ENCODE peak calls at places on chromosomes 7 and 10, in four cellular contexts. S, R, C and G are unnamed samples. For H3K27me3, the result is how much of the 10 kb centered on the place peaks cover.

GRCh38 chr7:103989200-103989784 is at the start of gene RELN:
- DNase-seq in C (peak), R (peak), S (no peak), G (peak)

GRCh38 chr10:9825491-9826018 is 1192.1 kb upstream of the CELF2 start:
- DNase-seq in C (no peak), S (no peak), R (no peak), G (peak)

GRCh38 chr7:95269640-95270039 is 54.7 kb downstream of the PON1 start:
- DNase-seq in C (no peak), S (no peak), R (no peak), G (no peak)

GRCh38 chr7:127650842-127651555 is 995 bp upstream of the SND1 start:
- DNase-seq in R (peak), C (no peak), S (no peak), G (no peak)

GRCh38 chr10:21195149-21195731 is 298.1 kb upstream of the NEBL start:
- DNase-seq in R (no peak), C (no peak), S (peak), G (no peak)

GRCh38 chr7:75856562-75856961 is 22.3 kb upstream of the RHBDD2 start:
- DNase-seq in R (no peak), S (peak), C (no peak), G (no peak)

GRCh38 chr7:69643708-69644445 is 45.6 kb downstream of the AUTS2 start:
- DNase-seq in R (peak), C (peak), S (no peak), G (peak)

GRCh38 chr7:77935652-77936348 is 137.2 kb downstream of the PHTF2 start:
- DNase-seq in S (peak), C (peak), R (no peak), G (no peak)

GRCh38 chr7:11486271-11486670 is 345.7 kb downstream of the THSD7A start:
- DNase-seq in C (peak), R (no peak), S (peak), G (no peak)

GRCh38 chr7:114700267-114700666 is 221.6 kb upstream of the MDFIC start:
- DNase-seq in R (no peak), S (no peak), C (no peak), G (no peak)

GRCh38 chr10:71836594-71836970 is 14.5 kb downstream of the PSAP start:
- DNase-seq in S (no peak), C (no peak), R (no peak), G (no peak)

GRCh38 chr10:33258951-33259350 is 75.5 kb downstream of the NRP1 start:
- DNase-seq in S (peak), R (peak), C (peak), G (peak)

GRCh38 chr7:20745716-20746115 is 41.0 kb downstream of the SP8 start:
- DNase-seq in R (peak), S (no peak), C (no peak), G (no peak)

GRCh38 chr7:20744913-20745587 is 41.6 kb downstream of the SP8 start:
- DNase-seq in S (peak), R (no peak), C (no peak), G (peak)

GRCh38 chr7:20748853-20749252 is 37.8 kb downstream of the SP8 start:
- DNase-seq in R (no peak), C (no peak), S (no peak), G (no peak)

GRCh38 chr7:20754001-20754400 is 32.7 kb downstream of the SP8 start:
- DNase-seq in S (no peak), R (no peak), C (no peak), G (no peak)

GRCh38 chr7:20749896-20750295 is 36.8 kb downstream of the SP8 start:
- DNase-seq in S (peak), R (no peak), C (no peak), G (no peak)
- H3K27me3 ChIP-seq in S (under half), R (under half), C (under half), G (under half)

DNA sequence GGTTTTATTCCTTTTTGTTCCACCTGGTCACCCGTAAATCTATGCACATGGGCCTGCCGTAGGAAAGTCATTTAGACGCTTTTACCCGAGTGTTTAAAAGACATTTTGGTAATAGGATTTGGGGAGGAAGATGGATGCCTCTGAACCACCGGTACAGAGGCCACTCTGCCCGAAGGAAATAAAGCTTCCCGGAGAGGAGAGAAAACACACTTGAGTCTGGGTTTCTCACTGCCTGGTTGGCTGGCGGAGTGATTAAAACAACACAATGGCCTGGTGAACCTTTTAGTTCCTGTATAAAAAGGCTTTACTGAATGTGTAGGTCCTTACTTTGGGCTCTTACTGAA is 807 bp downstream of the THNSL1 start:
- DNase-seq in S (peak), C (peak), R (peak), G (peak)
- TF ChIP-seq EZH2phosphoT487 in S (no peak), C (no peak), R (peak), G (no peak)

GRCh38 chr10:46070749-46071148 is 24.7 kb upstream of the MSMB start:
- DNase-seq in S (no peak), R (no peak), C (no peak), G (no peak)
- H2AFZ ChIP-seq in S (no peak), R (no peak), C (no peak), G (no peak)

GRCh38 chr10:133230387-133231195 is 574 bp downstream of the UTF1 start:
- DNase-seq in R (peak), C (no peak), S (no peak), G (peak)
- H3K27me3 ChIP-seq in R (half or more), C (half or more), S (under half), G (half or more)

GRCh38 chr10:23381298-23381697 is 36.7 kb upstream of the C10orf67 start:
- DNase-seq in S (no peak), R (no peak), C (no peak), G (no peak)

GRCh38 chr10:23383637-23384036 is 39.0 kb upstream of the C10orf67 start:
- DNase-seq in C (no peak), R (no peak), S (no peak), G (no peak)

GRCh38 chr10:23386052-23386451 is 41.5 kb upstream of the C10orf67 start:
- DNase-seq in R (no peak), S (no peak), C (no peak), G (no peak)

GRCh38 chr10:23384364-23384763 is 39.8 kb upstream of the C10orf67 start:
- DNase-seq in C (peak), R (no peak), S (peak), G (no peak)
- TF ChIP-seq EZH2phosphoT487 in C (no peak), R (no peak), S (no peak), G (no peak)

DNA sequence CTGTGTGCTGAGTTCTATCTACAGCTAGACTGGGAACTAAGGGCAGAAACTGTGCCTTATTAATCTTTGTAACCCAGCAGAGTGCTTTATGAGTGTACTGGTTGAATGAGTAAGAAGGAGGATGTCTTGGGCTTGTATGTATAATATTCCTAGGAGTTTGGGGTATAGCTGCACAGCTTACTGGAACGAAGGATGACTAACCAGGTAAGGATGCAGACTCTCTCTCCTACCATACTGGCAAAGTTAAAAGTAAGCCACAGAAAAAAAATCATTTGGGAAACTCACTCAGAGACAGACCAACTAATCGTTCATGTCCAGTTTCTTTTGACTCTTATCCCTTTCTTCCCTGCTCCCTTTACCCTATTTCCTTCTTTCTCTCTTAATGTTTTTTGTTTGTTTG is 1.4 kb upstream of the DHTKD1 start:
- DNase-seq in C (peak), R (no peak), S (peak), G (no peak)
- H2AFZ ChIP-seq in C (peak), R (no peak), S (peak), G (no peak)

GRCh38 chr10:101111547-101111946 is 19.6 kb upstream of the TLX1 start:
- DNase-seq in S (no peak), C (no peak), R (no peak), G (no peak)
- H3K27me3 ChIP-seq in S (under half), C (half or more), R (half or more), G (under half)

DNA sequence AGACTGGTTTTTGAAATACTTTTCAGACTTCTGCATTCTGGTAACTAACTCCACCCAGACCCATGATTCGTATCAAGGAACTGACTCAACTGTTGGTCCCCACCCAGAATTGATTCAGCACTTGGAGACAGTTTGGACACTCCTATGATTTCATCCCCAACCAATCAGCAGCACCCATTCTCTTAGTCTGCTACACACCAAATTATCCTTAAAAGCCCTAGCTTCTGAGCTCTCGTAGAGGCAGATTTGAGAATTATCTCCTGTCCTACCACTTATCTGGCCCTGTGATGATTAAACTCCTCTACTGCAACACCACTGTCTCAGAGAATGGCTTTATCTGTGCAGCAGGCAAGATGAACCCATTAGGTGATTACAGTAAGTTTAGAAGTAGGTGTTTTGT is 7.7 kb upstream of the GSTO1 start:
- DNase-seq in C (peak), R (no peak), S (peak), G (no peak)
- TF ChIP-seq EZH2phosphoT487 in C (no peak), R (no peak), S (no peak), G (no peak)

DNA sequence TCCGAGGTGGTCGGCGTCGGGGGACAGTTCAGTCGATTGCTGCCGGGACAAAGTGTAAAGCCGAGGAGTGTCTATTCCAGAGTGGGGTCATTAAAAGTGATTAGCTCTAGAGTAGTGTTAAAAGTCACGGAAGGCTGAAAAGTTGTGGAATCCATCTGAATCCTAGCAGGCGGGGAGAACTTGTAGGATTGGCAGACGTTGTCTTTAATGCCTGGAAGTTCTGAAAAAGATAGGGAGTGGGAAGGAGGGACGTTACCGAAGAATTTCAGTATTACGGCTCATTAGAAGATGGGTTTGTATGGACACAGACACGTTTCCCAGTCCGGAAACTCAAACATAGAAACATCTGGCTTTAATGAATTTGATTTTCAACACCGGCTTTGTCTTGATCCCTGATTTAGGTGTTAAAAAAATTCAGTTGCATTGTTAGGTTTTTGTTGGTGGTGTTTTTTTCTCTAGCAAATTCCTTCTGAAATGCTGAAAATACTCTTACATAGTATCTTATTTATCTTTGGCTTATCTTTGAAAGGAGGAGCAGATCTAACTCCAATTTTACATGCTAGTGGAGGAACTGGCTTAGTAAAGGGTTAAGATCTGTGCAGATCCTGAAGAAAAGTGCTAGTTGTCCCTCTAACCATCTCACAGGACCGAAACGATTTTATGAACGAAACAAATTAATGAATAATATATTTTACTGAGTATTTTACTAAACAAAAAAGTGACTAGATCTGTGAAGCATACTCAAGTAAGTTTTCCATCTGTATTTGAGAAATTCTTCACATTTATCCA is 905 bp downstream of the MKLN1 start:
- DNase-seq in C (peak), S (peak), R (no peak), G (no peak)
- H2AFZ ChIP-seq in C (peak), S (peak), R (peak), G (peak)

DNA sequence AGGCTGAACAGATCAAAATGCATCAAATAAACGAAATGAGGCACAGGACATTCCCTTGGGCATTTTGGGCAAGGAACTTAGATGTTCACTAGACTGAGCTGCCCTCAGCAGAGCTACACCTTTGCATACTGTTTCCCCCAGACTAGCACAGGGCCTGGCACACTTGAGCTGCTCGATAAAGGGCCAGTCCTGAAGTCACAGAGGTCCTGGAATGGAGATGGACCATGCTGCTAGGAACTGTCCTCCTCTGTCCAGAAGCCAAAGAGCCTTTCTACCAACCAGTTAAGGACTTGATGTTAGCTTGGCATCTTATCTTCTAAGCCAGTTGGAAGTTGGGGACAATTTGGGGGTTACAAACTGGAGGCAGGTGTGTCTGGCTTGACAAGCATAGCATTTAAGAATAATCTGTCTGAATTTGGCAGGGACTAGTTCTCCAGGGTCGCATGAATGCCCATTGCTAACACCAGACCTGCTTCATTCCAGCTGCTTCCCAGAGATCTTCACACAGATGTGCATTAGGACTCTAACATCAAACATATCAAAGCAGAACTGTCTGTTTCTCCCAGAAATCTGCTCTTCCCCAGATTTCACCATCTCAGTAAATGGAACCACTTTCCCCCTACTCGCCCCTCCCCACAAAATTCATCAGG is 152.2 kb upstream of the PDE1C start:
- DNase-seq in R (no peak), C (no peak), S (no peak), G (no peak)
- H3K27me3 ChIP-seq in R (under half), C (under half), S (half or more), G (under half)